ENCODE peak calls at places on chromosomes 5 and 9, in six cellular contexts. N is psoas muscle; X is H7; Q is dorsolateral prefrontal cortex; R is GM10248; E is activated naive CD4-positive, alpha-beta T cell treated with anti-CD3 and anti-CD28 coated beads for 36 hours. Y is an unnamed sample.

GRCh38 chr9:109232449-109232848 is 65.4 kb upstream of the FRRS1L start:
- DNase-seq in N (no peak), X (no peak), Q (no peak), R (no peak), E (no peak), Y (no peak)

GRCh38 chr9:16258191-16258590 is 612.3 kb downstream of the BNC2 start:
- DNase-seq in N (no peak), X (no peak), Q (no peak), R (no peak), E (no peak), Y (no peak)

GRCh38 chr5:145586664-145587307 is 248.4 kb downstream of the PRELID2 start:
- DNase-seq in N (no peak), X (no peak), Q (no peak), R (no peak), E (no peak), Y (no peak)

GRCh38 chr9:80881350-80881749 is 808.0 kb downstream of the TLE1 start:
- DNase-seq in N (no peak), X (no peak), Q (no peak), R (no peak), E (no peak), Y (no peak)

GRCh38 chr5:157455057-157455456 is 5.0 kb upstream of the NIPAL4 start:
- DNase-seq in N (no peak), X (no peak), Q (no peak), R (no peak), E (no peak), Y (no peak)

GRCh38 chr9:136799854-136800657 is 3.9 kb downstream of the CCDC183 start:
- DNase-seq in N (peak; percentile 69), X (peak; percentile 99), Q (peak; percentile 74), R (peak; percentile 93), E (peak; percentile 86), Y (peak; percentile 40)

GRCh38 chr9:479316-479715 is 264.7 kb downstream of the DOCK8 start:
- DNase-seq in N (no peak), X (no peak), Q (no peak), R (no peak), E (no peak), Y (no peak)

GRCh38 chr9:14616188-14616982 is 76.8 kb downstream of the ZDHHC21 start:
- DNase-seq in N (no peak), X (peak; percentile 8), Q (no peak), R (no peak), E (no peak), Y (no peak)

GRCh38 chr9:128286435-128286834 is 10.4 kb downstream of the SWI5 start:
- DNase-seq in N (no peak), X (no peak), Q (peak; percentile 85), R (no peak), E (no peak), Y (peak; percentile 36)

GRCh38 chr5:81426347-81426746 is 32.4 kb upstream of the ACOT12 start:
- DNase-seq in N (no peak), X (no peak), Q (no peak), R (no peak), E (no peak), Y (peak; percentile 0)

GRCh38 chr9:94298949-94299599 is 29.4 kb downstream of the NUTM2F start:
- DNase-seq in N (no peak), X (no peak), Q (peak; percentile 68), R (no peak), E (no peak), Y (no peak)

GRCh38 chr5:36357391-36357790 is 55.7 kb upstream of the RANBP3L start:
- DNase-seq in N (no peak), X (no peak), Q (no peak), R (no peak), E (no peak), Y (no peak)

GRCh38 chr9:2570615-2571479 is 50.7 kb upstream of the VLDLR start:
- DNase-seq in N (peak; percentile 93), X (no peak), Q (peak; percentile 26), R (peak; percentile 10), E (peak; percentile 36), Y (no peak)

GRCh38 chr5:107451028-107451427 is 219.7 kb downstream of the EFNA5 start:
- DNase-seq in N (no peak), X (no peak), Q (no peak), R (no peak), E (no peak), Y (no peak)

GRCh38 chr9:23850242-23851023 is 24.4 kb upstream of the ELAVL2 start:
- DNase-seq in N (no peak), X (peak; percentile 68), Q (peak; percentile 13), R (no peak), E (no peak), Y (no peak)

GRCh38 chr5:88657166-88657565 is 225.8 kb downstream of the MEF2C start:
- DNase-seq in N (no peak), X (no peak), Q (no peak), R (no peak), E (no peak), Y (no peak)

GRCh38 chr9:33762343-33762742 is 33.0 kb upstream of the PRSS3 start:
- DNase-seq in N (no peak), X (no peak), Q (no peak), R (no peak), E (no peak), Y (no peak)

GRCh38 chr9:124767830-124768229 is 3.3 kb downstream of the NR6A1 start:
- DNase-seq in N (no peak), X (no peak), Q (no peak), R (no peak), E (no peak), Y (no peak)

GRCh38 chr5:58381566-58381965 is 78.3 kb downstream of the PLK2 start:
- DNase-seq in N (no peak), X (no peak), Q (no peak), R (no peak), E (no peak), Y (no peak)

GRCh38 chr5:134133995-134134541 is 19.6 kb downstream of the TCF7 start:
- DNase-seq in N (no peak), X (no peak), Q (no peak), R (no peak), E (no peak), Y (no peak)